ENCODE peak calls at places on chromosomes 4 and X, in six cellular contexts. T is foreskin fibroblast, P is hepatocyte, A is right lobe of liver, V is GM12865, Q is brain microvascular endothelial cell. C is an unnamed sample.

GRCh38 chrX:104419211-104419610 is 146.8 kb upstream of the IL1RAPL2 start:
- DNase-seq in P (peak; percentile 11), T (no peak), A (no peak), V (no peak), Q (no peak), C (no peak)

GRCh38 chr4:169120624-169121023 is 110.6 kb upstream of the CBR4 start:
- DNase-seq in P (no peak), A (no peak), V (no peak), Q (no peak), T (no peak), C (no peak)

GRCh38 chr4:157076578-157076947 is 613 bp downstream of the GLRB start:
- DNase-seq in P (peak; percentile 30), T (no peak), V (no peak), A (no peak), Q (no peak), C (no peak)

GRCh38 chrX:1592128-1592862 is 891 bp downstream of the AKAP17A start:
- DNase-seq in T (peak; percentile 15), A (no peak), V (peak; percentile 55), Q (peak; percentile 11), P (peak; percentile 50), C (peak; percentile 2)

GRCh38 chr4:76546282-76547166 is 111.5 kb downstream of the SHROOM3 start:
- DNase-seq in Q (peak; percentile 77), V (no peak), A (no peak), T (peak; percentile 89), P (peak; percentile 37), C (peak; percentile 83)

GRCh38 chr4:114729339-114729738 is 130.7 kb downstream of the UGT8 start:
- DNase-seq in V (peak; percentile 1), T (no peak), A (no peak), Q (no peak), P (no peak), C (no peak)

GRCh38 chr4:172009461-172009860 is 196.3 kb downstream of the GALNTL6 start:
- DNase-seq in T (no peak), Q (no peak), A (no peak), P (no peak), V (no peak), C (peak; percentile 53)

GRCh38 chr4:26204911-26205368 is 115.9 kb upstream of the RBPJ start:
- DNase-seq in Q (no peak), A (peak; percentile 82), P (no peak), T (no peak), V (no peak), C (no peak)

GRCh38 chr4:122854860-122855259 is 28.2 kb downstream of the FGF2 start:
- DNase-seq in P (no peak), Q (no peak), A (no peak), V (no peak), T (no peak), C (no peak)

GRCh38 chrX:1598876-1599790 is 7.7 kb downstream of the AKAP17A start:
- DNase-seq in T (no peak), P (no peak), Q (no peak), V (no peak), A (no peak), C (no peak)

GRCh38 chr4:108042927-108043326 is 53.2 kb downstream of the HADH start:
- DNase-seq in T (no peak), A (no peak), Q (no peak), V (no peak), P (no peak), C (no peak)

GRCh38 chrX:105700316-105700715 is 122.0 kb upstream of the NRK start:
- DNase-seq in A (no peak), T (no peak), P (no peak), Q (no peak), V (no peak), C (no peak)

GRCh38 chr4:121736735-121737351 is 28.1 kb downstream of the SMIM43 start:
- DNase-seq in P (peak; percentile 74), V (peak; percentile 50), Q (peak; percentile 64), T (peak; percentile 42), A (no peak), C (peak; percentile 60)

GRCh38 chr4:138241281-138242075 is 671 bp downstream of the SLC7A11 start:
- DNase-seq in V (peak; percentile 33), T (no peak), A (no peak), Q (peak; percentile 12), P (peak; percentile 42), C (no peak)

GRCh38 chrX:9928083-9928482 is 39.1 kb upstream of the CLDN34 start:
- DNase-seq in V (no peak), Q (no peak), A (no peak), T (no peak), P (no peak), C (no peak)

GRCh38 chr4:127975121-127975770 is 10.0 kb downstream of the ABHD18 start:
- DNase-seq in Q (no peak), A (no peak), P (no peak), V (no peak), T (no peak), C (no peak)

DNA sequence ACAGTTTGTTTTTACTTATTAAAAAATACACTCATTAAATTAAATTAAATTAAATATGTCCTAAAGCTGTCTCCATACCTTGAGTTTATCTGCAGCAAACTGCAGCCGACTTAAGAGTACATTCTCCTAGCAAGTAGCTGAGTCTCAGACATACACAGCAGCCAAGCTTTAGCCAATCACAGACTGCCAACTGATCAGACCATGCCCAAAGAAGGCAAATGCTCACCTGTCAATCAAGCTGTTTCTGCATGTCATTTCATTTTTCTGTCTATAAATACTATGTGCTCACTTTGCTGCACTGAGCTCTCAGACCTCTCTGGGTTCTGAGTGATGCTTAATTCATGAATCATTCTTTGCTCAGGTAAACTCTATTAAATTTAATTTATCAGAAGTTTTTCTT is 280.9 kb upstream of the EPHA5 start:
- DNase-seq in V (no peak), A (no peak), T (no peak), Q (no peak), P (no peak), C (no peak)
- H3K4me3 ChIP-seq in V (no peak overlapping the region), A (no peak overlapping the region), T (no peak overlapping the region), Q (no peak overlapping the region), P (no peak overlapping the region), C (no peak overlapping the region)

GRCh38 chr4:112253382-112254000 is 21.9 kb downstream of the AP1AR start:
- DNase-seq in P (no peak), Q (no peak), T (no peak), A (no peak), V (no peak), C (no peak)
- H3K4me3 ChIP-seq in P (no peak overlapping the region), Q (no peak overlapping the region), T (no peak overlapping the region), A (no peak overlapping the region), V (no peak overlapping the region), C (no peak overlapping the region)

GRCh38 chr4:384311-385010 is 46.8 kb downstream of the ZNF141 start:
- DNase-seq in P (no peak), V (peak; percentile 5), Q (no peak), A (no peak), T (no peak), C (no peak)

GRCh38 chr4:386708-387105 is 49.1 kb downstream of the ZNF141 start:
- DNase-seq in V (no peak), P (no peak), A (no peak), T (no peak), Q (no peak), C (no peak)

GRCh38 chr4:385934-386707 is 48.5 kb downstream of the ZNF141 start:
- DNase-seq in A (no peak), V (no peak), T (no peak), P (no peak), Q (no peak), C (no peak)
- H3K4me3 ChIP-seq in A (no peak overlapping the region), V (no peak overlapping the region), T (no peak overlapping the region), P (no peak overlapping the region), Q (peak overlapping the region; percentile 32), C (peak overlapping the region; percentile 12)

GRCh38 chrX:47583240-47583861 is 1.1 kb downstream of the TIMP1 start:
- DNase-seq in P (no peak), V (no peak), Q (no peak), T (no peak), A (no peak), C (no peak)

GRCh38 chrX:47586043-47586787 is 4.0 kb downstream of the TIMP1 start:
- DNase-seq in V (no peak), T (no peak), P (no peak), Q (no peak), A (no peak), C (no peak)

GRCh38 chrX:47584714-47585113 is 2.5 kb downstream of the TIMP1 start:
- DNase-seq in P (no peak), T (no peak), A (no peak), Q (no peak), V (no peak), C (no peak)

GRCh38 chrX:47587091-47587891 is 5.1 kb downstream of the TIMP1 start:
- DNase-seq in P (no peak), V (no peak), A (no peak), Q (no peak), T (no peak), C (no peak)

GRCh38 chrX:47585273-47585672 is 3.0 kb downstream of the TIMP1 start:
- DNase-seq in A (no peak), Q (no peak), V (no peak), P (peak; percentile 3), T (no peak), C (no peak)
- H3K4me3 ChIP-seq in A (no peak overlapping the region), Q (peak overlapping the region; percentile 76), V (no peak overlapping the region), P (no peak overlapping the region), T (no peak overlapping the region), C (no peak overlapping the region)

GRCh38 chr4:153488719-153489384 is 22.7 kb downstream of the TMEM131L start:
- DNase-seq in A (no peak), V (peak; percentile 91), T (no peak), P (no peak), Q (peak; percentile 52), C (no peak)

GRCh38 chr4:153489856-153490558 is 23.8 kb downstream of the TMEM131L start:
- DNase-seq in P (no peak), T (no peak), Q (no peak), V (no peak), A (no peak), C (no peak)

GRCh38 chr4:153494562-153494961 is 28.4 kb downstream of the TMEM131L start:
- DNase-seq in P (no peak), Q (no peak), A (no peak), V (no peak), T (no peak), C (no peak)

GRCh38 chr4:153488006-153488718 is 22.0 kb downstream of the TMEM131L start:
- DNase-seq in T (no peak), A (no peak), Q (peak; percentile 28), P (no peak), V (peak; percentile 94), C (no peak)

GRCh38 chr4:153490985-153491483 is 24.9 kb downstream of the TMEM131L start:
- DNase-seq in Q (no peak), A (no peak), T (no peak), V (peak; percentile 48), P (no peak), C (no peak)
- H3K4me3 ChIP-seq in Q (no peak overlapping the region), A (no peak overlapping the region), T (no peak overlapping the region), V (peak overlapping the region; percentile 93), P (no peak overlapping the region), C (no peak overlapping the region)

GRCh38 chrX:143701460-143701859 is 19.1 kb downstream of the SPANXN2 start:
- DNase-seq in V (no peak), T (no peak), Q (no peak), P (no peak), A (no peak), C (no peak)
- H3K4me3 ChIP-seq in V (no peak overlapping the region), T (no peak overlapping the region), Q (no peak overlapping the region), P (no peak overlapping the region), A (no peak overlapping the region), C (no peak overlapping the region)

C was measured in astrocyte of the cerebellum.